ENCODE peak calls at places on chromosome 10, in seven cellular contexts. One of them, this sample, is unnamed.

GRCh38 chr10:81885491-81885890 is 10.5 kb downstream of the NRG3 start:
- DNase-seq in lower lobe of right lung: no peak
- DNase-seq in NB4: no peak
- DNase-seq in fibroblast of the aortic adventitia: no peak
- DNase-seq in brain microvascular endothelial cell: no peak
- DNase-seq in right lobe of liver: no peak
- DNase-seq in fibroblast of mammary gland: no peak
- DNase-seq in this sample: no peak

GRCh38 chr10:7696545-7696944 is 6.6 kb upstream of the ITIH2 start:
- DNase-seq in lower lobe of right lung: peak
- DNase-seq in NB4: no peak
- DNase-seq in fibroblast of the aortic adventitia: peak
- DNase-seq in brain microvascular endothelial cell: no peak
- DNase-seq in right lobe of liver: peak
- DNase-seq in fibroblast of mammary gland: no peak
- DNase-seq in this sample: peak

GRCh38 chr10:58696736-58697135 is 184.1 kb downstream of the BICC1 start:
- DNase-seq in lower lobe of right lung: no peak
- DNase-seq in NB4: no peak
- DNase-seq in fibroblast of the aortic adventitia: peak
- DNase-seq in brain microvascular endothelial cell: no peak
- DNase-seq in right lobe of liver: no peak
- DNase-seq in fibroblast of mammary gland: peak
- DNase-seq in this sample: no peak

GRCh38 chr10:76082232-76082631 is 650.8 kb downstream of the LRMDA start:
- DNase-seq in lower lobe of right lung: no peak
- DNase-seq in NB4: peak
- DNase-seq in fibroblast of the aortic adventitia: no peak
- DNase-seq in brain microvascular endothelial cell: no peak
- DNase-seq in right lobe of liver: no peak
- DNase-seq in fibroblast of mammary gland: peak
- DNase-seq in this sample: no peak

GRCh38 chr10:113030453-113030852 is 80.4 kb downstream of the TCF7L2 start:
- DNase-seq in lower lobe of right lung: no peak
- DNase-seq in NB4: no peak
- DNase-seq in fibroblast of the aortic adventitia: peak
- DNase-seq in brain microvascular endothelial cell: peak
- DNase-seq in right lobe of liver: no peak
- DNase-seq in fibroblast of mammary gland: peak
- DNase-seq in this sample: no peak

GRCh38 chr10:28241766-28242399 is 61.0 kb downstream of the MPP7 start:
- DNase-seq in lower lobe of right lung: no peak
- DNase-seq in NB4: peak
- DNase-seq in fibroblast of the aortic adventitia: peak
- DNase-seq in brain microvascular endothelial cell: peak
- DNase-seq in right lobe of liver: no peak
- DNase-seq in fibroblast of mammary gland: peak
- DNase-seq in this sample: peak

GRCh38 chr10:72322280-72323058 is 32.2 kb downstream of the DNAJB12 start:
- DNase-seq in lower lobe of right lung: no peak
- DNase-seq in NB4: no peak
- DNase-seq in fibroblast of the aortic adventitia: no peak
- DNase-seq in brain microvascular endothelial cell: peak
- DNase-seq in right lobe of liver: no peak
- DNase-seq in fibroblast of mammary gland: no peak
- DNase-seq in this sample: no peak

GRCh38 chr10:30092151-30092790 is 32.9 kb upstream of the JCAD start:
- DNase-seq in lower lobe of right lung: no peak
- DNase-seq in NB4: peak
- DNase-seq in fibroblast of the aortic adventitia: no peak
- DNase-seq in brain microvascular endothelial cell: peak
- DNase-seq in right lobe of liver: no peak
- DNase-seq in fibroblast of mammary gland: peak
- DNase-seq in this sample: peak

GRCh38 chr10:86961481-86962091 is 3.2 kb downstream of the SNCG start:
- DNase-seq in lower lobe of right lung: no peak
- DNase-seq in NB4: no peak
- DNase-seq in fibroblast of the aortic adventitia: no peak
- DNase-seq in brain microvascular endothelial cell: no peak
- DNase-seq in right lobe of liver: no peak
- DNase-seq in fibroblast of mammary gland: peak
- DNase-seq in this sample: no peak

GRCh38 chr10:77605466-77605865 is 32.1 kb downstream of the KCNMA1 start:
- DNase-seq in lower lobe of right lung: no peak
- DNase-seq in NB4: no peak
- DNase-seq in fibroblast of the aortic adventitia: no peak
- DNase-seq in brain microvascular endothelial cell: no peak
- DNase-seq in right lobe of liver: no peak
- DNase-seq in fibroblast of mammary gland: no peak
- DNase-seq in this sample: no peak

GRCh38 chr10:52351911-52352310 is 37.8 kb downstream of the DKK1 start:
- DNase-seq in lower lobe of right lung: no peak
- DNase-seq in NB4: no peak
- DNase-seq in fibroblast of the aortic adventitia: peak
- DNase-seq in brain microvascular endothelial cell: peak
- DNase-seq in right lobe of liver: no peak
- DNase-seq in fibroblast of mammary gland: no peak
- DNase-seq in this sample: no peak

GRCh38 chr10:78765726-78766335 is 302.9 kb upstream of the ZMIZ1 start:
- DNase-seq in lower lobe of right lung: no peak
- DNase-seq in NB4: no peak
- DNase-seq in fibroblast of the aortic adventitia: no peak
- DNase-seq in brain microvascular endothelial cell: no peak
- DNase-seq in right lobe of liver: no peak
- DNase-seq in fibroblast of mammary gland: no peak
- DNase-seq in this sample: no peak

GRCh38 chr10:17273403-17273802 is 45.4 kb downstream of the VIM start:
- DNase-seq in lower lobe of right lung: no peak
- DNase-seq in NB4: no peak
- DNase-seq in fibroblast of the aortic adventitia: peak
- DNase-seq in brain microvascular endothelial cell: peak
- DNase-seq in right lobe of liver: no peak
- DNase-seq in fibroblast of mammary gland: peak
- DNase-seq in this sample: peak

GRCh38 chr10:131784363-131785120 is 116.3 kb upstream of the PPP2R2D start:
- DNase-seq in lower lobe of right lung: no peak
- DNase-seq in NB4: no peak
- DNase-seq in fibroblast of the aortic adventitia: no peak
- DNase-seq in brain microvascular endothelial cell: no peak
- DNase-seq in right lobe of liver: no peak
- DNase-seq in fibroblast of mammary gland: no peak
- DNase-seq in this sample: no peak

DNA sequence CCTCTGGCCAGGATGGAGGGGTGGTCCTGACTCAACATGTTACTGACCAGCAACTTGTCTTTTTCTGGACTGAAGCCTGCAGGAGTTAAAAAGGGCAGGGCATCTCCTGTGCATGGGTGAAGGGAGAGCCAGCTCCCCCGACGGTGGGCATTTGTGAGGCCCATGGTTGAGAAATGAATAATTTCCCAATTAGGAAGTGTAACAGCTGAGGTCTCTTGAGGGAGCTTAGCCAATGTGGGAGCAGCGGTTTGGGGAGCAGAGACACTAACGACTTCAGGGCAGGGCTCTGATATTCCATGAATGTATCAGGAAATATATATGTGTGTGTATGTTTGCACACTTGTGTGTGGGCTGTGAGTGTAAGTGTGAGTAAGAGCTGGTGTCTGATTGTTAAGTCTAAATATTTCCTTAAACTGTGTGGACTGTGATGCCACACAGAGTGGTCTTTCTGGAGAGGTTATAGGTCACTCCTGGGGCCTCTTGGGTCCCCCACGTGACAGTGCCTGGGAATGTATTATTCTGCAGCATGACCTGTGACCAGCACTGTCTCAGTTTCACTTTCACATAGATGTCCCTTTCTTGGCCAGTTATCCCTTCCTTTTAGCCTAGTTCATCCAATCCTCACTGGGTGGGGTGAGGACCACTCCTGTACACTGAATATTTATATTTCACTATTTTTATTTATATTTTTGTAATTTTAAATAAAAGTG is 6.0 kb downstream of the PLAU start:
- DNase-seq in lower lobe of right lung: no peak
- DNase-seq in NB4: peak
- DNase-seq in fibroblast of the aortic adventitia: no peak
- DNase-seq in brain microvascular endothelial cell: no peak
- DNase-seq in right lobe of liver: no peak
- DNase-seq in fibroblast of mammary gland: no peak
- DNase-seq in this sample: no peak
- H3K4me3 ChIP-seq in lower lobe of right lung: no peak
- H3K4me3 ChIP-seq in NB4: peak
- H3K4me3 ChIP-seq in fibroblast of the aortic adventitia: no peak
- H3K4me3 ChIP-seq in brain microvascular endothelial cell: no peak
- H3K4me3 ChIP-seq in right lobe of liver: no peak
- H3K4me3 ChIP-seq in fibroblast of mammary gland: no peak
- H3K4me3 ChIP-seq in this sample: no peak

DNA sequence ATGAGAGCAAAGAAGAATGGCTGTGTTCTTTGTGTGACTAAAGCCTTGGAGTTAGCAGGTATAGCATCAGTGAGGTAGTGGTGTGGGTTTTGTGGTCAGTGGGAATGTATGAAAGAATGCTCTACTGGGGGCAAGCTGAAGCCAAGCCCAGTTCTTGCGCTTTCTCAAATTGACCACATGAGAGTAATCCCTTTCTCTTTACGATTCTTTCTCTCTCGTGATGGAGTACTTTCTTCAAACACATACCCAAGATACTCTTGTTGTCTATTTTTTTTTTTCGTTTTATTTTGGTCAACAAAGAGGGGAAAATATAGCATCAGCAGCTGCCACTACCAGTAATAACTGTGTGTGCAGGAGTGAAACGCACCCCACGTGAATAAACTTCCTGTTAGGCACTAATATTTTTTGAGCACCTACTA is 8.4 kb upstream of the PANK1 start:
- DNase-seq in lower lobe of right lung: no peak
- DNase-seq in NB4: no peak
- DNase-seq in fibroblast of the aortic adventitia: peak
- DNase-seq in brain microvascular endothelial cell: peak
- DNase-seq in right lobe of liver: no peak
- DNase-seq in fibroblast of mammary gland: peak
- DNase-seq in this sample: no peak
- TF ChIP-seq CTCF in lower lobe of right lung: no peak
- TF ChIP-seq CTCF in NB4: no peak
- TF ChIP-seq CTCF in fibroblast of the aortic adventitia: no peak
- TF ChIP-seq CTCF in brain microvascular endothelial cell: no peak
- TF ChIP-seq CTCF in right lobe of liver: no peak
- TF ChIP-seq CTCF in fibroblast of mammary gland: no peak
- TF ChIP-seq CTCF in this sample: no peak

DNA sequence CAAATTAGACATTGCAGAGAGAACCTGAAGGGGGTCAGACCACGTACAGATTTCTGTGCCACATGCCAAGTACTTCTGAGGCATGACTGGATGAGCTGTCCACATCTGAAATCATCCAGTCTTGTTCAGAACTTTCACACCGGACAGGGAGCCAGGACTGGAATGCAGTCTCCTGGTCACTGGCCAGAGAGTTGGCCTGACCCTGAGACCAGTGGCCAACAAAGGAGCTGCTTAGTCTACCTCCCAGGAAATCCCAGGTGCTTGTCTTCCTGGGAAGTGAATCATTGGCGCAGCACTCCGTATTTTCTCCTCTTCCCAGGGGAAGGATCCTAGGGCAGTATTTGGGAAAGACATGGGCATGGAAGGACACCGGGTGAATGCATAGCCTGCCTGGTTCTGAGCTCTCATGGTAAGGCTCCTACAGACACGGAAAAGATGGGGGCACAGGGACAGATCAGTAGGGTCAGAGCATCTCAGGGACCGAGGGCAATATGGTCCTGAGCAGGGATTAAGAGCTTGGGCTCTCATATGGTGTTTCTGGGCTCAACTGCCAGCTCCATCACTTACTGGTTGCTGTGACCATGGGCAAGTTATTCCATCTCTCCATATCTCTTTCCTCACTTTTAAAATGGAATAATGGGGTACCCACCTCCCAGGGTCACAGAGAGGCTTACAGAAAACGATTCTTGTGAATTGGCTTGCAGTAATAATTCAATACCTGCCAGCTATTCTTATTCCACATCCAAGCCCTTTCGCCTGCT is 1.3 kb upstream of the SCD start:
- DNase-seq in lower lobe of right lung: no peak
- DNase-seq in NB4: peak
- DNase-seq in fibroblast of the aortic adventitia: peak
- DNase-seq in brain microvascular endothelial cell: peak
- DNase-seq in right lobe of liver: peak
- DNase-seq in fibroblast of mammary gland: peak
- DNase-seq in this sample: peak
- H3K4me3 ChIP-seq in lower lobe of right lung: peak
- H3K4me3 ChIP-seq in NB4: peak
- H3K4me3 ChIP-seq in fibroblast of the aortic adventitia: peak
- H3K4me3 ChIP-seq in brain microvascular endothelial cell: peak
- H3K4me3 ChIP-seq in right lobe of liver: peak
- H3K4me3 ChIP-seq in fibroblast of mammary gland: peak
- H3K4me3 ChIP-seq in this sample: peak

GRCh38 chr10:31188792-31189406 is 130.1 kb upstream of the ZEB1 start:
- DNase-seq in lower lobe of right lung: no peak
- DNase-seq in NB4: no peak
- DNase-seq in fibroblast of the aortic adventitia: peak
- DNase-seq in brain microvascular endothelial cell: peak
- DNase-seq in right lobe of liver: no peak
- DNase-seq in fibroblast of mammary gland: peak
- DNase-seq in this sample: no peak

GRCh38 chr10:31190488-31190887 is 128.5 kb upstream of the ZEB1 start:
- DNase-seq in lower lobe of right lung: no peak
- DNase-seq in NB4: no peak
- DNase-seq in fibroblast of the aortic adventitia: no peak
- DNase-seq in brain microvascular endothelial cell: no peak
- DNase-seq in right lobe of liver: no peak
- DNase-seq in fibroblast of mammary gland: no peak
- DNase-seq in this sample: no peak

GRCh38 chr10:31187607-31188210 is 131.3 kb upstream of the ZEB1 start:
- DNase-seq in lower lobe of right lung: no peak
- DNase-seq in NB4: no peak
- DNase-seq in fibroblast of the aortic adventitia: no peak
- DNase-seq in brain microvascular endothelial cell: no peak
- DNase-seq in right lobe of liver: no peak
- DNase-seq in fibroblast of mammary gland: no peak
- DNase-seq in this sample: no peak

GRCh38 chr10:31187182-31187581 is 131.8 kb upstream of the ZEB1 start:
- DNase-seq in lower lobe of right lung: no peak
- DNase-seq in NB4: no peak
- DNase-seq in fibroblast of the aortic adventitia: no peak
- DNase-seq in brain microvascular endothelial cell: no peak
- DNase-seq in right lobe of liver: no peak
- DNase-seq in fibroblast of mammary gland: no peak
- DNase-seq in this sample: no peak

DNA sequence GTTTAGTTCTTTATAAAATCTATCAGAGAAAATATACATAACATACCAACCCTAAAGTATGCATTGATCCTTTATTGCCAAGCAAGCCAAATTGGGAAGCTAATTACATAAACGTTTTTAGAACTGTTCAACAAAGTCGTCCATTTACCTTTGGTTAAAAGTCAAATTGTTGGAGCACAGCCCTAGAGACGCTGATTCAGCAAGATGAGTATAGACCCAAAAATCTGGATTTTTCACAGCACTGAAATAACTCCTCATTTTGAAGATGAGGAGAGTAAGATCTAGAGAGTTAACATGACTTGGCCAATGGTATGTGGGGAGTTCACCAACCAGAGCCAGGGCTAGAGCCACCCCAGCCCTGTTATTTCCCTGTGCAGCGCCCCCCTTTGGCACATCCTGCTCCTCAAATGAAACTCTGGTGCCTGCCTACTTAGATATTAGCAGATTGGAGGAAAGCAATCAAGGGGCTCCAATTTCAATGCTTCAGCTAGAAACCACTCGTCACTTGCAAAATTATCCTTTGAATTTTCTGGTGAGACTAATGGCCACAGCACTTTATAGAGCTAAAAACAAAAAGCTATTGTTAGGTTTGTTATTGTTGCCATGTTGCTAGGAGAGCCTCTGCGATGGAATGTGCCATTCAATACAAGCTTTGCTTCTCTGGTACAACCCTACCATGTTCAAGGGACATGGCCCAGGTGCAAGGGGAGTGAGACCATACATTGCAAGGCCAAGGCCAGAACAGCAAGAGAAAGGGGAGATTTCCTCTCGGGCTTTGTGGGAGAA is 132.6 kb upstream of the ZEB1 start:
- DNase-seq in lower lobe of right lung: no peak
- DNase-seq in NB4: no peak
- DNase-seq in fibroblast of the aortic adventitia: no peak
- DNase-seq in brain microvascular endothelial cell: no peak
- DNase-seq in right lobe of liver: no peak
- DNase-seq in fibroblast of mammary gland: no peak
- DNase-seq in this sample: peak
- TF ChIP-seq CTCF in lower lobe of right lung: no peak
- TF ChIP-seq CTCF in NB4: no peak
- TF ChIP-seq CTCF in fibroblast of the aortic adventitia: no peak
- TF ChIP-seq CTCF in brain microvascular endothelial cell: peak
- TF ChIP-seq CTCF in right lobe of liver: no peak
- TF ChIP-seq CTCF in fibroblast of mammary gland: no peak
- TF ChIP-seq CTCF in this sample: no peak

This sample was measured in fibroblast of pulmonary artery.